ENCODE peak calls at places on chromosomes 5 and 9, in six cellular contexts. L is mesothelial cell of epicardium; U is T47D; H is activated effector memory CD4-positive, alpha-beta T cell treated with Interleukin-2 at 50 U/mL for 16 hours; Q is T-cell; Y is smooth muscle cell of the brain vasculature. S is an unnamed sample.

GRCh38 chr9:114416290-114416689 is 28.5 kb upstream of the AKNA start:
- DNase-seq in L (no peak), U (no peak), H (no peak), Q (no peak), Y (no peak), S (no peak)

GRCh38 chr5:176882566-176882900 is 16.6 kb downstream of the HK3 start:
- DNase-seq in L (no peak), U (no peak), H (no peak), Q (no peak), Y (no peak), S (no peak)

GRCh38 chr9:36576866-36577265 is 4.2 kb downstream of the MELK start:
- DNase-seq in L (no peak), U (no peak), H (no peak), Q (no peak), Y (no peak), S (no peak)

GRCh38 chr9:134058716-134059115 is 9.1 kb downstream of the BRD3 start:
- DNase-seq in L (peak), U (no peak), H (no peak), Q (no peak), Y (no peak), S (no peak)

GRCh38 chr9:89518466-89519392 is 20.8 kb upstream of the SEMA4D start:
- DNase-seq in L (no peak), U (no peak), H (no peak), Q (no peak), Y (no peak), S (no peak)

GRCh38 chr5:119694284-119694683 is 64.9 kb downstream of the FAM170A start:
- DNase-seq in L (no peak), U (no peak), H (no peak), Q (no peak), Y (no peak), S (no peak)

GRCh38 chr9:72909428-72909827 is 43.4 kb downstream of the ALDH1A1 start:
- DNase-seq in L (no peak), U (no peak), H (no peak), Q (no peak), Y (no peak), S (no peak)

GRCh38 chr5:119280380-119280779 is 75.4 kb upstream of the TNFAIP8 start:
- DNase-seq in L (no peak), U (no peak), H (no peak), Q (no peak), Y (no peak), S (no peak)

GRCh38 chr9:130642926-130643325 is 21.5 kb upstream of the PRDM12 start:
- DNase-seq in L (no peak), U (no peak), H (no peak), Q (no peak), Y (no peak), S (no peak)

GRCh38 chr9:136787690-136788400 is 3.3 kb upstream of the TMEM141 start:
- DNase-seq in L (no peak), U (no peak), H (peak), Q (peak), Y (no peak), S (peak)

GRCh38 chr9:90807006-90807405 is 5.4 kb downstream of the SYK start:
- DNase-seq in L (no peak), U (no peak), H (no peak), Q (no peak), Y (no peak), S (no peak)

GRCh38 chr5:135438712-135439111 is 8.4 kb downstream of the DCANP1 start:
- DNase-seq in L (no peak), U (no peak), H (no peak), Q (no peak), Y (no peak), S (no peak)

GRCh38 chr9:29290519-29290918 is 1717.2 kb upstream of the C9orf72 start:
- DNase-seq in L (no peak), U (no peak), H (no peak), Q (no peak), Y (no peak), S (no peak)

GRCh38 chr5:180373475-180374269 is 20.5 kb upstream of the GFPT2 start:
- DNase-seq in L (no peak), U (no peak), H (no peak), Q (no peak), Y (no peak), S (no peak)

GRCh38 chr5:181187500-181188213 is 17.3 kb downstream of the TRIM7 start:
- DNase-seq in L (peak), U (no peak), H (no peak), Q (no peak), Y (no peak), S (peak)

GRCh38 chr5:151020304-151021031 is at the start of gene GPX3:
- DNase-seq in L (peak), U (peak), H (no peak), Q (no peak), Y (no peak), S (no peak)

GRCh38 chr9:89422151-89422918 is 75.6 kb downstream of the SEMA4D start:
- DNase-seq in L (no peak), U (no peak), H (no peak), Q (no peak), Y (no peak), S (no peak)

GRCh38 chr9:87862536-87863268 is 20.0 kb upstream of the SPATA31E1 start:
- DNase-seq in L (no peak), U (no peak), H (no peak), Q (no peak), Y (no peak), S (no peak)

GRCh38 chr5:76270214-76270613 is 132.9 kb upstream of the IQGAP2 start:
- DNase-seq in L (no peak), U (no peak), H (no peak), Q (no peak), Y (no peak), S (no peak)

GRCh38 chr5:138439537-138440225 is 824 bp downstream of the REEP2 start:
- DNase-seq in L (no peak), U (no peak), H (no peak), Q (no peak), Y (no peak), S (no peak)